ENCODE peak calls at places on chromosomes 2 and 18, in eight cellular contexts. J is body of pancreas; K is IMR-90; E is transverse colon; B is cardiac muscle cell; H is dorsolateral prefrontal cortex; I is CD8-positive, alpha-beta T cell; V is right cardiac atrium. A is an unnamed sample. For H3K27me3, the result is how much of the 10 kb centered on the place peaks cover.

GRCh38 chr2:98749053-98749450 is 18.1 kb upstream of the MGAT4A start:
- DNase-seq in E (peak), B (peak), H (no peak), J (no peak), K (no peak), V (no peak), I (no peak), A (peak)

GRCh38 chr2:235544687-235544965 is 50.8 kb downstream of the AGAP1 start:
- DNase-seq in H (no peak), B (no peak), V (no peak), I (no peak), K (no peak), E (no peak), J (no peak), A (no peak)

GRCh38 chr2:191544511-191545062 is 133.3 kb upstream of the NABP1 start:
- DNase-seq in E (no peak), H (no peak), J (no peak), I (no peak), V (no peak), B (no peak), K (no peak), A (no peak)

GRCh38 chr18:10822457-10822856 is 296.6 kb downstream of the NAPG start:
- DNase-seq in J (no peak), H (no peak), B (peak), E (no peak), K (no peak), I (no peak), V (no peak), A (no peak)

GRCh38 chr2:110097506-110098220 is 18.0 kb downstream of the MALL start:
- DNase-seq in K (no peak), H (no peak), E (peak), I (no peak), B (no peak), V (no peak), J (no peak), A (no peak)

GRCh38 chr2:26401739-26402541 is at the start of gene DRC1:
- DNase-seq in K (peak), I (no peak), H (peak), B (peak), V (peak), E (peak), J (peak), A (peak)

GRCh38 chr2:3490191-3491158 is 28.9 kb downstream of the ADI1 start:
- DNase-seq in V (no peak), E (no peak), J (no peak), H (no peak), B (no peak), I (no peak), K (no peak), A (no peak)

GRCh38 chr2:71849111-71849510 is 298.6 kb downstream of the CYP26B1 start:
- DNase-seq in K (no peak), J (no peak), B (no peak), H (no peak), E (no peak), I (no peak), V (no peak), A (no peak)

GRCh38 chr18:78973357-78974083 is 6.1 kb upstream of the SALL3 start:
- DNase-seq in V (no peak), H (no peak), B (no peak), E (no peak), J (no peak), I (peak), K (no peak), A (no peak)

GRCh38 chr18:44725300-44726096 is 44.8 kb downstream of the SETBP1 start:
- DNase-seq in K (peak), E (peak), I (peak), V (peak), B (no peak), J (peak), H (no peak), A (peak)

GRCh38 chr2:235966396-235966795 is 201.8 kb downstream of the GBX2 start:
- DNase-seq in H (no peak), K (no peak), V (no peak), J (no peak), E (no peak), B (no peak), I (no peak), A (no peak)

GRCh38 chr2:62467475-62468321 is 38.3 kb downstream of the TMEM17 start:
- DNase-seq in B (no peak), I (no peak), H (no peak), V (peak), K (no peak), J (no peak), E (no peak), A (no peak)

GRCh38 chr2:27720004-27720551 is 51.4 kb upstream of the MRPL33 start:
- DNase-seq in J (no peak), V (peak), E (no peak), K (peak), I (no peak), H (peak), B (no peak), A (peak)

GRCh38 chr2:16487686-16488085 is 177.9 kb downstream of the CYRIA start:
- DNase-seq in H (no peak), B (peak), K (peak), E (no peak), I (no peak), V (no peak), J (peak), A (peak)

GRCh38 chr18:55113800-55114199 is 154.5 kb upstream of the CCDC68 start:
- DNase-seq in J (no peak), E (no peak), K (no peak), B (no peak), H (no peak), V (no peak), I (no peak), A (no peak)

GRCh38 chr2:25443766-25444165 is 102.0 kb upstream of the DNMT3A start:
- DNase-seq in K (no peak), I (no peak), H (no peak), J (no peak), V (no peak), E (no peak), B (no peak), A (no peak)

GRCh38 chr2:75622500-75622899 is 24.1 kb upstream of the MRPL19 start:
- DNase-seq in K (no peak), V (no peak), H (no peak), J (no peak), I (no peak), B (no peak), E (no peak), A (no peak)

GRCh38 chr2:47024046-47024445 is 108.4 kb upstream of the MCFD2 start:
- DNase-seq in E (no peak), V (no peak), H (no peak), J (no peak), I (no peak), K (no peak), B (no peak), A (no peak)

GRCh38 chr2:149394864-149395263 is 64.5 kb downstream of the LYPD6 start:
- DNase-seq in J (no peak), I (no peak), K (peak), E (no peak), H (no peak), V (no peak), B (no peak), A (no peak)

GRCh38 chr2:234095301-234095700 is 44.8 kb downstream of the SPP2 start:
- DNase-seq in B (no peak), H (no peak), I (no peak), J (no peak), K (no peak), V (no peak), E (no peak), A (no peak)

GRCh38 chr2:24909555-24910177 is 10.4 kb downstream of the ADCY3 start:
- DNase-seq in H (no peak), B (no peak), K (peak), E (peak), V (no peak), I (no peak), J (no peak), A (no peak)

GRCh38 chr2:102418421-102418961 is 4.5 kb upstream of the IL18RAP start:
- DNase-seq in J (no peak), I (no peak), K (peak), E (no peak), B (no peak), V (no peak), H (no peak), A (no peak)

GRCh38 chr18:49461602-49461977 is 1.1 kb upstream of the DYM start:
- DNase-seq in E (no peak), V (no peak), H (no peak), I (no peak), J (no peak), B (no peak), K (no peak), A (no peak)

GRCh38 chr2:231604101-231604684 is 11.5 kb downstream of the TEX44 start:
- DNase-seq in H (peak), B (no peak), K (no peak), I (no peak), J (peak), V (peak), E (peak), A (peak)

GRCh38 chr18:33697498-33697897 is 119.5 kb downstream of the ASXL3 start:
- DNase-seq in V (no peak), K (no peak), H (no peak), J (no peak), B (no peak), E (no peak), I (no peak), A (no peak)

GRCh38 chr2:26637811-26638310 is 3.3 kb downstream of the CIB4 start:
- DNase-seq in I (no peak), K (no peak), H (no peak), J (no peak), V (no peak), B (no peak), E (no peak), A (peak)

GRCh38 chr18:52278191-52278590 is 61.8 kb upstream of the DCC start:
- DNase-seq in B (no peak), I (no peak), V (no peak), E (no peak), H (no peak), K (no peak), J (no peak), A (no peak)

GRCh38 chr2:143334837-143335236 is 205.6 kb downstream of the ARHGAP15 start:
- DNase-seq in B (no peak), H (no peak), V (no peak), I (no peak), K (peak), J (no peak), E (no peak), A (no peak)

GRCh38 chr18:28863396-28863795 is 686.5 kb upstream of the CDH2 start:
- DNase-seq in J (no peak), H (no peak), B (peak), K (no peak), I (no peak), E (no peak), V (no peak), A (no peak)

GRCh38 chr2:168312036-168312822 is 64.8 kb upstream of the STK39 start:
- DNase-seq in I (no peak), V (no peak), B (no peak), H (no peak), J (no peak), K (no peak), E (no peak), A (no peak)

GRCh38 chr2:228700638-228701037 is 519.2 kb upstream of the SPHKAP start:
- DNase-seq in H (no peak), B (no peak), J (no peak), E (no peak), V (no peak), K (peak), I (no peak), A (no peak)

GRCh38 chr2:200247494-200247893 is 59.0 kb upstream of the SPATS2L start:
- DNase-seq in V (no peak), K (peak), I (no peak), H (no peak), J (no peak), B (no peak), E (no peak), A (no peak)

GRCh38 chr2:224948859-224949258 is 93.4 kb downstream of the DOCK10 start:
- DNase-seq in E (no peak), J (no peak), I (no peak), H (no peak), K (peak), V (no peak), B (no peak), A (no peak)

DNA sequence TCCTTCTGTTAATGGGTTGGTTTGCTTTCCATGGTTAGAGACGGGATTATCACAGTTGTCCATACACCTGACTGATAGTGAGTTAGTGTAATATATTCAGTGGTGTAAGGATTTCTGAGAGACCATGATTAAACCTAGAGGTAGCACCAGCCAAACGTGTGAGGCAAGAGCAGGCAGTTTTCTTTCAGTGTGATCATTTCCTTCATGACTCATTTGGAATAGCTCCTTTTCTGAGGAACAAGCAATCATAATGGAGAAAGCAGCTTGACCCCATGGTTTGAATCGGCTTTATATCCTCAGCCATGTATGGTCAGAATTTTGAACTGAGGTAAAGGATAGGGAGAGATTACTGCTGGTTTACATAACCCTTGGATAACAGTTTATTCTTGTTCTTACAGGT is 2.9 kb downstream of the MXD1 start:
- DNase-seq in V (peak), J (no peak), I (no peak), B (no peak), E (no peak), K (peak), H (no peak), A (peak)
- H3K4me3 ChIP-seq in V (no peak), J (no peak), I (no peak), B (no peak), E (no peak), K (no peak), H (peak), A (no peak)

GRCh38 chr2:96248624-96249023 is 17.2 kb downstream of the TMEM127 start:
- DNase-seq in J (no peak), B (no peak), K (no peak), I (no peak), H (no peak), E (no peak), V (no peak), A (no peak)
- H3K27me3 ChIP-seq in J (under half), B (under half), K (under half), I (under half), H (under half), E (under half), V (under half), A (under half)

GRCh38 chr2:55408098-55408882 is 11.4 kb downstream of the CCDC88A start:
- DNase-seq in V (no peak), I (no peak), H (no peak), K (peak), B (no peak), E (no peak), J (no peak), A (no peak)
- H3K4me3 ChIP-seq in V (no peak), I (no peak), H (peak), K (peak), B (no peak), E (no peak), J (no peak), A (no peak)

GRCh38 chr18:7338846-7339245 is 108.0 kb downstream of the LRRC30 start:
- DNase-seq in E (no peak), B (no peak), I (no peak), J (no peak), H (no peak), V (no peak), K (no peak), A (no peak)

GRCh38 chr18:7336616-7337015 is 105.7 kb downstream of the LRRC30 start:
- DNase-seq in V (no peak), K (no peak), J (no peak), H (no peak), I (no peak), B (no peak), E (no peak), A (no peak)

GRCh38 chr18:7341581-7342337 is 110.9 kb downstream of the LRRC30 start:
- DNase-seq in I (no peak), E (no peak), V (no peak), K (no peak), H (no peak), J (no peak), B (no peak), A (no peak)
- H3K27me3 ChIP-seq in I (under half), E (under half), V (under half), K (under half), H (under half), J (under half), B (under half), A (under half)

GRCh38 chr18:21602302-21602592 is 1.7 kb upstream of the ESCO1 start:
- DNase-seq in I (no peak), H (no peak), K (no peak), B (no peak), J (no peak), E (no peak), V (no peak), A (no peak)
- H3K4me3 ChIP-seq in I (no peak), H (no peak), K (no peak), B (no peak), J (no peak), E (no peak), V (no peak), A (no peak)

GRCh38 chr2:204195498-204195897 is 258.9 kb downstream of the ICOS start:
- DNase-seq in V (no peak), B (no peak), H (no peak), J (no peak), E (no peak), I (no peak), K (no peak), A (no peak)
- H3K27me3 ChIP-seq in V (under half), B (under half), H (under half), J (under half), E (under half), I (under half), K (under half), A (under half)

GRCh38 chr2:127174176-127174575 is 45.9 kb downstream of the CYP27C1 start:
- DNase-seq in J (no peak), H (no peak), K (peak), V (no peak), E (peak), B (no peak), I (no peak), A (peak)

GRCh38 chr2:127170021-127170420 is 50.1 kb downstream of the CYP27C1 start:
- DNase-seq in K (no peak), B (no peak), J (no peak), E (no peak), H (no peak), V (no peak), I (no peak), A (no peak)

GRCh38 chr2:127170452-127171197 is 49.5 kb downstream of the CYP27C1 start:
- DNase-seq in H (peak), J (no peak), K (no peak), I (no peak), E (no peak), V (no peak), B (no peak), A (no peak)

GRCh38 chr2:127173073-127173472 is 47.0 kb downstream of the CYP27C1 start:
- DNase-seq in I (peak), H (no peak), E (no peak), J (no peak), K (peak), B (no peak), V (peak), A (peak)

DNA sequence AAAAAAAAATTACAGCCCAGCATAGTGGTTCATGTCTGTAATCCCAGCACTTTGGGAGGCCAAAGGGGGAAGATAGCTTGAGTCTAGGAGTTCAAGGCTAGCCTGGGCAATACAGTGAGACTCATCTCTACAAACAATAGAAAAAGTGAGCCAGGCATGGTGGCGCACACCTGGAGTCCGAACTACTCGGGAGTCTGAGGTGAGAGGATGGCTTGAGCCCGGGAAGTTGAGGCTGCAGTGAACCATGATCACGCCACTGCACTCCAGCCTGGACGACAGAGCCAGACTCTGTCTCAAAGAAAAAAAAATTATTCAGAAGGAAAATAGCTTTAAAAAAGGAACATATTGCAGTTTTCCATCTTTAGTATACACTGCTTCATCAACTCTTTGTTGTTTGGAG is 47.8 kb downstream of the CYP27C1 start:
- DNase-seq in H (no peak), I (no peak), V (no peak), J (no peak), B (no peak), E (no peak), K (no peak), A (no peak)
- H3K4me3 ChIP-seq in H (no peak), I (no peak), V (no peak), J (no peak), B (no peak), E (no peak), K (no peak), A (no peak)

GRCh38 chr2:8802741-8803140 is 34.7 kb downstream of the KIDINS220 start:
- DNase-seq in H (no peak), V (no peak), B (no peak), E (no peak), I (no peak), K (no peak), J (no peak), A (no peak)
- H3K27me3 ChIP-seq in H (under half), V (under half), B (under half), E (under half), I (under half), K (under half), J (under half), A (under half)

GRCh38 chr2:127406454-127406853 is 11.8 kb upstream of the PROC start:
- DNase-seq in V (no peak), I (no peak), K (peak), E (no peak), B (no peak), H (no peak), J (no peak), A (no peak)

GRCh38 chr2:127408807-127409099 is 9.5 kb upstream of the PROC start:
- DNase-seq in B (no peak), V (no peak), E (no peak), J (no peak), I (no peak), K (no peak), H (no peak), A (no peak)

GRCh38 chr2:127408004-127408806 is 10.0 kb upstream of the PROC start:
- DNase-seq in B (peak), E (peak), I (peak), K (peak), V (peak), J (peak), H (peak), A (peak)

GRCh38 chr2:127407091-127407490 is 11.1 kb upstream of the PROC start:
- DNase-seq in B (no peak), H (no peak), J (no peak), E (no peak), K (no peak), V (no peak), I (no peak), A (no peak)

GRCh38 chr2:127407661-127408003 is 10.6 kb upstream of the PROC start:
- DNase-seq in B (no peak), E (no peak), K (no peak), I (no peak), J (no peak), V (no peak), H (no peak), A (no peak)
- H3K4me3 ChIP-seq in B (peak), E (no peak), K (no peak), I (no peak), J (no peak), V (no peak), H (peak), A (no peak)

DNA sequence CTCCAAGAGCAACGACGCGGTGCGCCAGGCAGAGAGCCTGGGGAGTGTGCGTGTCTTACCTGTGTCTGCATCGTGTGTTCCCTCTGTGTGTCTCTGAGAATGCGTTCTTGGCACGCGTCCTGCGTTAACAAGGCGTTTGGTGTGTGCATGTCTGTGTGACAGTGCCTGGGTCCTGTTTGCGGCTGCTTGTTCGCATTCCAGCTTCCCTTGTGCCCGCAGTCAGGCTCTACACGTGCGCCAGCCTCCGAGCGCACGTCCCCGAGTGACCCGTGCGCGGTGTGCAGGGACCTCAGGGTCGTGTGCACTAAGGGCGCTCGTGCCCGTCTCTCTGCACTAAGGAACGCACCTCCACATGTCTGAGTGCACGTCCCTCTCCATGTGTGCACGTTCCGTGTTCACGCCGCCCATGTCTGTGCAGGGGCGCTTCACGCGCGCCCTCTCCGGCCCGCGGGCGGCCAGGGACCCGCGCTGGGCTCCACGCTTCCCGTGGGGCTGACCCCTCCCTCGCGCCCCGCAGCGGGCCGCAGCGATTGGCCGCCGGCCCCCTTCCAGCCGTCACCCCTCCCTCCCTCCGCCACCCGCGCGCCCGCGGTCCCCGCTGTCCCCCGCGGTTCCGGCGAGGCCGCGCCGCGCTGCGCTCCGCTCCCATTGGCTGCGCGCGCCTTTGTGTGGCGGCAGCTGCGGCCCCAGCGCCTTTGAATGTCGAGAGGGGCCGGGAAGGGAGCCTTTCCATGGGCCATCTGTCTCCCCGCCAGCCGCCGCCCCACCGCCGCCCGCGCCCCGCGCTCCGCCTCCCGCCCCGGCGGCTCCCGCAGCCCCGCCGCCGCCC is 229.4 kb downstream of the HAUS1 start:
- DNase-seq in K (no peak), I (no peak), J (peak), V (peak), E (no peak), H (peak), B (peak), A (no peak)
- H3K27me3 ChIP-seq in K (half or more), I (under half), J (under half), V (under half), E (half or more), H (under half), B (under half), A (under half)

A was measured in adrenal gland.